ENCODE peak calls at places on chromosomes 5 and 9, in ten cellular contexts. One of them, this sample, is unnamed.

GRCh38 chr5:24347206-24347605 is 297.6 kb downstream of the CDH10 start:
- DNase-seq in MCF 10A: peak; percentile 10
- DNase-seq in CD8-positive, alpha-beta T cell: no peak
- DNase-seq in heart left ventricle: no peak
- DNase-seq in Calu3: no peak
- DNase-seq in AG04450: no peak
- DNase-seq in GM23338: no peak
- DNase-seq in upper lobe of right lung: no peak
- DNase-seq in natural killer cell: no peak
- DNase-seq in psoas muscle: no peak
- DNase-seq in this sample: no peak

GRCh38 chr9:78599939-78600338 is 303.0 kb downstream of the PSAT1 start:
- DNase-seq in natural killer cell: no peak
- DNase-seq in AG04450: no peak
- DNase-seq in GM23338: no peak
- DNase-seq in Calu3: no peak
- DNase-seq in heart left ventricle: no peak
- DNase-seq in CD8-positive, alpha-beta T cell: no peak
- DNase-seq in upper lobe of right lung: no peak
- DNase-seq in psoas muscle: no peak
- DNase-seq in MCF 10A: no peak
- DNase-seq in this sample: no peak

GRCh38 chr9:95733687-95734659 is 141.5 kb upstream of the ERCC6L2 start:
- DNase-seq in CD8-positive, alpha-beta T cell: no peak
- DNase-seq in psoas muscle: no peak
- DNase-seq in AG04450: no peak
- DNase-seq in GM23338: no peak
- DNase-seq in natural killer cell: no peak
- DNase-seq in upper lobe of right lung: no peak
- DNase-seq in heart left ventricle: no peak
- DNase-seq in MCF 10A: no peak
- DNase-seq in Calu3: no peak
- DNase-seq in this sample: no peak

GRCh38 chr9:119834064-119834620 is 464.9 kb upstream of the BRINP1 start:
- DNase-seq in heart left ventricle: no peak
- DNase-seq in CD8-positive, alpha-beta T cell: no peak
- DNase-seq in MCF 10A: no peak
- DNase-seq in upper lobe of right lung: no peak
- DNase-seq in Calu3: no peak
- DNase-seq in GM23338: no peak
- DNase-seq in psoas muscle: no peak
- DNase-seq in natural killer cell: no peak
- DNase-seq in AG04450: no peak
- DNase-seq in this sample: no peak

GRCh38 chr9:126532019-126532462 is 81.7 kb upstream of the LMX1B start:
- DNase-seq in natural killer cell: no peak
- DNase-seq in Calu3: no peak
- DNase-seq in MCF 10A: no peak
- DNase-seq in GM23338: no peak
- DNase-seq in psoas muscle: no peak
- DNase-seq in upper lobe of right lung: no peak
- DNase-seq in heart left ventricle: no peak
- DNase-seq in AG04450: no peak
- DNase-seq in CD8-positive, alpha-beta T cell: no peak
- DNase-seq in this sample: no peak

GRCh38 chr5:147046226-147046625 is 167.7 kb upstream of the PPP2R2B start:
- DNase-seq in GM23338: no peak
- DNase-seq in psoas muscle: no peak
- DNase-seq in MCF 10A: no peak
- DNase-seq in CD8-positive, alpha-beta T cell: no peak
- DNase-seq in heart left ventricle: no peak
- DNase-seq in AG04450: no peak
- DNase-seq in natural killer cell: no peak
- DNase-seq in upper lobe of right lung: no peak
- DNase-seq in Calu3: no peak
- DNase-seq in this sample: no peak

GRCh38 chr9:108682191-108682590 is 173.6 kb downstream of the ACTL7B start:
- DNase-seq in psoas muscle: no peak
- DNase-seq in heart left ventricle: no peak
- DNase-seq in CD8-positive, alpha-beta T cell: no peak
- DNase-seq in GM23338: no peak
- DNase-seq in Calu3: peak; percentile 2
- DNase-seq in upper lobe of right lung: no peak
- DNase-seq in natural killer cell: no peak
- DNase-seq in MCF 10A: no peak
- DNase-seq in AG04450: no peak
- DNase-seq in this sample: no peak

GRCh38 chr9:126430124-126430523 is 103.5 kb downstream of the MVB12B start:
- DNase-seq in heart left ventricle: no peak
- DNase-seq in natural killer cell: no peak
- DNase-seq in GM23338: peak; percentile 43
- DNase-seq in psoas muscle: no peak
- DNase-seq in MCF 10A: no peak
- DNase-seq in CD8-positive, alpha-beta T cell: no peak
- DNase-seq in Calu3: no peak
- DNase-seq in AG04450: no peak
- DNase-seq in upper lobe of right lung: no peak
- DNase-seq in this sample: no peak

GRCh38 chr9:31582561-31582960 is 801.9 kb upstream of the ACO1 start:
- DNase-seq in AG04450: no peak
- DNase-seq in GM23338: no peak
- DNase-seq in heart left ventricle: no peak
- DNase-seq in psoas muscle: no peak
- DNase-seq in upper lobe of right lung: no peak
- DNase-seq in MCF 10A: no peak
- DNase-seq in Calu3: no peak
- DNase-seq in CD8-positive, alpha-beta T cell: no peak
- DNase-seq in natural killer cell: no peak
- DNase-seq in this sample: no peak

GRCh38 chr5:81303563-81303962 is 2.2 kb downstream of the ZCCHC9 start:
- DNase-seq in GM23338: no peak
- DNase-seq in CD8-positive, alpha-beta T cell: no peak
- DNase-seq in natural killer cell: no peak
- DNase-seq in upper lobe of right lung: no peak
- DNase-seq in psoas muscle: no peak
- DNase-seq in Calu3: no peak
- DNase-seq in AG04450: peak; percentile 64
- DNase-seq in heart left ventricle: no peak
- DNase-seq in MCF 10A: peak; percentile 24
- DNase-seq in this sample: no peak

GRCh38 chr5:81305783-81306182 is 4.4 kb downstream of the ZCCHC9 start:
- DNase-seq in natural killer cell: no peak
- DNase-seq in heart left ventricle: no peak
- DNase-seq in CD8-positive, alpha-beta T cell: no peak
- DNase-seq in Calu3: no peak
- DNase-seq in psoas muscle: no peak
- DNase-seq in upper lobe of right lung: no peak
- DNase-seq in GM23338: no peak
- DNase-seq in AG04450: no peak
- DNase-seq in MCF 10A: no peak
- DNase-seq in this sample: no peak

GRCh38 chr5:81297531-81297930 is 3.9 kb upstream of the ZCCHC9 start:
- DNase-seq in heart left ventricle: no peak
- DNase-seq in upper lobe of right lung: no peak
- DNase-seq in MCF 10A: no peak
- DNase-seq in AG04450: no peak
- DNase-seq in natural killer cell: no peak
- DNase-seq in CD8-positive, alpha-beta T cell: no peak
- DNase-seq in psoas muscle: no peak
- DNase-seq in GM23338: no peak
- DNase-seq in Calu3: no peak
- DNase-seq in this sample: no peak

GRCh38 chr5:81302596-81302995 is 1.2 kb downstream of the ZCCHC9 start:
- DNase-seq in MCF 10A: no peak
- DNase-seq in psoas muscle: no peak
- DNase-seq in AG04450: no peak
- DNase-seq in upper lobe of right lung: no peak
- DNase-seq in natural killer cell: no peak
- DNase-seq in Calu3: no peak
- DNase-seq in GM23338: no peak
- DNase-seq in CD8-positive, alpha-beta T cell: no peak
- DNase-seq in heart left ventricle: no peak
- DNase-seq in this sample: no peak

DNA sequence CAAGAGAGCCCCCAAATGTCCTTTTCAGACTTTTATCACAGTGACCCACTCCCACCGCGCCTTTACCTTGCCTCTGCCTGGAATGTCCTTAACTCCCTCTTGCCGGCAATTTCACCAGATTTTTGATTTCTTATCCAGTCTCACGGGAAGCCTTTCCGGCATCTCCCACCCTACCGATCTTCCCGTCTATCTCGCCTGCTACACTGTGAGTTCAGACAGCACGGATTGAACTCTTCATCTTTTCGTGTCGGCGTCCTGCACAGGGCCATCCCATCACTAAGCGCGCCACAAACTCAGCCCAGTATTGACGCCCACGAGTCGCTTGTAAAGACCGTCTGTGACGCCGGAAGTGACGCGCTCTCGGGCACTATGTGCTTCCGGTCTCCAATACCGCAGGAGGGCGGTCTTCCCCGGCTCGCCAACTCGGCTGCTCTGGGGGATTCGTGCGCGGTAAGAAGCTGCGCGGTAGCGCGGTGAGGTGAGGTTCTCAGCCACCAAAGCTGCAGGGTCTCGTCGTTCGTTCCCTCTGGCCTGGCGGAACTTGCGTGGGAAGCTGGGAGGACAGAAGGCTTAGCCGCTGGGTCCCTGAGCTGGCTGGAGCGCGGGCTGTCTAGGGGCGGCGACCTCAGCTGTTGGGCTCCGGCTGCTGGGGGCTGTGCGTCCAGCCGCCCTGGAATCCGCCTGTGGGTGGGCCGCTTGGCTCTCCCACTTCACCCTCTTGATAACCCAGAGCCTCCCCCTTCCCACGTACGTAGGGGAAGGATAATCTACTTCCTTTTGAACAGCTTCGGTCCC is at the start of gene ZCCHC9:
- DNase-seq in natural killer cell: peak; percentile 90
- DNase-seq in MCF 10A: peak; percentile 93
- DNase-seq in upper lobe of right lung: peak; percentile 97
- DNase-seq in psoas muscle: peak; percentile 93
- DNase-seq in AG04450: peak; percentile 84
- DNase-seq in CD8-positive, alpha-beta T cell: peak; percentile 95
- DNase-seq in Calu3: peak; percentile 92
- DNase-seq in GM23338: peak; percentile 99
- DNase-seq in heart left ventricle: peak; percentile 97
- DNase-seq in this sample: peak; percentile 52
- TF ChIP-seq CTCF in natural killer cell: no peak
- TF ChIP-seq CTCF in MCF 10A: no peak
- TF ChIP-seq CTCF in upper lobe of right lung: peak; percentile 28
- TF ChIP-seq CTCF in psoas muscle: peak; percentile 13
- TF ChIP-seq CTCF in AG04450: peak; percentile 39
- TF ChIP-seq CTCF in CD8-positive, alpha-beta T cell: no peak
- TF ChIP-seq CTCF in Calu3: no peak
- TF ChIP-seq CTCF in GM23338: peak; percentile 34
- TF ChIP-seq CTCF in heart left ventricle: peak; percentile 23
- TF ChIP-seq CTCF in this sample: peak; percentile 45

GRCh38 chr5:82278711-82279370 is 687 bp upstream of the RPS23 start:
- DNase-seq in GM23338: no peak
- DNase-seq in natural killer cell: no peak
- DNase-seq in psoas muscle: no peak
- DNase-seq in heart left ventricle: peak; percentile 51
- DNase-seq in CD8-positive, alpha-beta T cell: no peak
- DNase-seq in Calu3: no peak
- DNase-seq in AG04450: no peak
- DNase-seq in MCF 10A: no peak
- DNase-seq in upper lobe of right lung: no peak
- DNase-seq in this sample: no peak

GRCh38 chr5:82276800-82277612 is 1.1 kb downstream of the RPS23 start:
- DNase-seq in natural killer cell: no peak
- DNase-seq in AG04450: no peak
- DNase-seq in GM23338: no peak
- DNase-seq in MCF 10A: no peak
- DNase-seq in Calu3: no peak
- DNase-seq in psoas muscle: no peak
- DNase-seq in upper lobe of right lung: no peak
- DNase-seq in heart left ventricle: no peak
- DNase-seq in CD8-positive, alpha-beta T cell: no peak
- DNase-seq in this sample: no peak

GRCh38 chr5:82277613-82277986 is 554 bp downstream of the RPS23 start:
- DNase-seq in Calu3: no peak
- DNase-seq in psoas muscle: no peak
- DNase-seq in heart left ventricle: no peak
- DNase-seq in GM23338: no peak
- DNase-seq in upper lobe of right lung: no peak
- DNase-seq in MCF 10A: no peak
- DNase-seq in AG04450: no peak
- DNase-seq in natural killer cell: no peak
- DNase-seq in CD8-positive, alpha-beta T cell: no peak
- DNase-seq in this sample: no peak

GRCh38 chr5:82275267-82275664 is 2.9 kb downstream of the RPS23 start:
- DNase-seq in Calu3: no peak
- DNase-seq in heart left ventricle: no peak
- DNase-seq in AG04450: no peak
- DNase-seq in natural killer cell: no peak
- DNase-seq in upper lobe of right lung: no peak
- DNase-seq in psoas muscle: no peak
- DNase-seq in GM23338: no peak
- DNase-seq in MCF 10A: no peak
- DNase-seq in CD8-positive, alpha-beta T cell: no peak
- DNase-seq in this sample: no peak

GRCh38 chr5:82277987-82278710 is at the start of gene RPS23:
- DNase-seq in MCF 10A: peak; percentile 95
- DNase-seq in heart left ventricle: peak; percentile 95
- DNase-seq in natural killer cell: peak; percentile 77
- DNase-seq in psoas muscle: peak; percentile 93
- DNase-seq in CD8-positive, alpha-beta T cell: peak; percentile 91
- DNase-seq in GM23338: peak; percentile 95
- DNase-seq in Calu3: peak; percentile 91
- DNase-seq in upper lobe of right lung: peak; percentile 95
- DNase-seq in AG04450: peak; percentile 65
- DNase-seq in this sample: peak; percentile 48
- TF ChIP-seq CTCF in MCF 10A: no peak
- TF ChIP-seq CTCF in heart left ventricle: no peak
- TF ChIP-seq CTCF in natural killer cell: no peak
- TF ChIP-seq CTCF in psoas muscle: no peak
- TF ChIP-seq CTCF in CD8-positive, alpha-beta T cell: no peak
- TF ChIP-seq CTCF in GM23338: no peak
- TF ChIP-seq CTCF in Calu3: no peak
- TF ChIP-seq CTCF in upper lobe of right lung: no peak
- TF ChIP-seq CTCF in AG04450: no peak
- TF ChIP-seq CTCF in this sample: no peak

GRCh38 chr9:122213589-122214413 is 15.0 kb downstream of the LHX6 start:
- DNase-seq in upper lobe of right lung: peak; percentile 63
- DNase-seq in natural killer cell: peak; percentile 26
- DNase-seq in Calu3: peak; percentile 63
- DNase-seq in MCF 10A: no peak
- DNase-seq in heart left ventricle: peak; percentile 42
- DNase-seq in AG04450: no peak
- DNase-seq in CD8-positive, alpha-beta T cell: no peak
- DNase-seq in GM23338: peak; percentile 95
- DNase-seq in psoas muscle: peak; percentile 44
- DNase-seq in this sample: no peak
- TF ChIP-seq CTCF in upper lobe of right lung: no peak
- TF ChIP-seq CTCF in natural killer cell: no peak
- TF ChIP-seq CTCF in Calu3: no peak
- TF ChIP-seq CTCF in MCF 10A: no peak
- TF ChIP-seq CTCF in heart left ventricle: no peak
- TF ChIP-seq CTCF in AG04450: no peak
- TF ChIP-seq CTCF in CD8-positive, alpha-beta T cell: no peak
- TF ChIP-seq CTCF in GM23338: peak; percentile 4
- TF ChIP-seq CTCF in psoas muscle: no peak
- TF ChIP-seq CTCF in this sample: no peak

GRCh38 chr5:173629628-173630027 is 13.2 kb upstream of the BOD1 start:
- DNase-seq in Calu3: peak; percentile 37
- DNase-seq in GM23338: peak; percentile 79
- DNase-seq in AG04450: no peak
- DNase-seq in psoas muscle: no peak
- DNase-seq in upper lobe of right lung: no peak
- DNase-seq in natural killer cell: no peak
- DNase-seq in heart left ventricle: no peak
- DNase-seq in CD8-positive, alpha-beta T cell: no peak
- DNase-seq in MCF 10A: peak; percentile 30
- DNase-seq in this sample: no peak
- TF ChIP-seq CTCF in Calu3: peak; percentile 40
- TF ChIP-seq CTCF in GM23338: peak; percentile 84
- TF ChIP-seq CTCF in AG04450: peak; percentile 27
- TF ChIP-seq CTCF in psoas muscle: no peak
- TF ChIP-seq CTCF in upper lobe of right lung: no peak
- TF ChIP-seq CTCF in natural killer cell: no peak
- TF ChIP-seq CTCF in heart left ventricle: no peak
- TF ChIP-seq CTCF in CD8-positive, alpha-beta T cell: no peak
- TF ChIP-seq CTCF in MCF 10A: peak; percentile 46
- TF ChIP-seq CTCF in this sample: peak; percentile 38